ENCODE peak calls at places on chromosomes 12 and 14, in five cellular contexts. Y is stomach, I is left ventricle myocardium inferior, G is A549, C is GM23248. X is an unnamed sample.

GRCh38 chr14:28778718-28779117 is 12.1 kb downstream of the FOXG1 start:
- DNase-seq in G (no peak), Y (no peak), C (no peak), I (no peak), X (no peak)

GRCh38 chr14:99576304-99576703 is 27.7 kb downstream of the CCDC85C start:
- DNase-seq in C (peak), Y (no peak), I (no peak), G (peak), X (no peak)

GRCh38 chr14:101111620-101112290 is 208.2 kb upstream of the RTL1 start:
- DNase-seq in Y (peak), C (no peak), G (no peak), I (no peak), X (no peak)

GRCh38 chr14:105918496-105919262 is 392.3 kb downstream of the TMEM121 start:
- DNase-seq in I (peak), G (no peak), C (no peak), Y (no peak), X (peak)

GRCh38 chr14:53646925-53647324 is 309.7 kb downstream of the BMP4 start:
- DNase-seq in G (no peak), C (no peak), I (no peak), Y (no peak), X (no peak)

GRCh38 chr12:119528241-119528640 is 65.3 kb upstream of the TMEM233 start:
- DNase-seq in G (peak), I (no peak), C (peak), Y (no peak), X (no peak)

GRCh38 chr14:23627961-23628360 is 8.2 kb upstream of the DHRS2 start:
- DNase-seq in I (no peak), G (no peak), Y (no peak), C (peak), X (no peak)

GRCh38 chr12:103495158-103495782 is 498 bp downstream of the C12orf42 start:
- DNase-seq in I (no peak), C (no peak), Y (peak), G (peak), X (peak)

GRCh38 chr12:5969156-5969973 is 24.3 kb upstream of the ANO2 start:
- DNase-seq in I (no peak), G (no peak), Y (no peak), C (no peak), X (no peak)

GRCh38 chr12:75329918-75330826 is at the start of gene CAPS2:
- DNase-seq in I (peak), G (peak), Y (peak), C (peak), X (peak)

GRCh38 chr14:104885031-104885972 is 20.2 kb downstream of the CEP170B start:
- DNase-seq in G (no peak), I (peak), C (no peak), Y (no peak), X (no peak)

GRCh38 chr14:78902010-78902623 is 731.9 kb downstream of the NRXN3 start:
- DNase-seq in I (peak), G (peak), C (peak), Y (peak), X (no peak)

GRCh38 chr12:119444462-119445044 is 110.0 kb downstream of the CCDC60 start:
- DNase-seq in G (peak), C (peak), I (peak), Y (peak), X (no peak)

GRCh38 chr12:46659844-46660243 is 166.0 kb downstream of the SLC38A4 start:
- DNase-seq in G (no peak), I (no peak), Y (no peak), C (peak), X (no peak)

GRCh38 chr14:50910495-50911420 is 33.5 kb downstream of the PYGL start:
- DNase-seq in I (no peak), C (no peak), G (no peak), Y (no peak), X (no peak)
- H3K27ac ChIP-seq in I (no peak), C (no peak), G (no peak), Y (no peak), X (no peak)

GRCh38 chr14:74259513-74259912 is 20.3 kb downstream of the VSX2 start:
- DNase-seq in I (no peak), Y (no peak), G (no peak), C (no peak), X (no peak)

GRCh38 chr14:74258705-74259035 is 19.4 kb downstream of the VSX2 start:
- DNase-seq in C (no peak), Y (no peak), G (no peak), I (no peak), X (no peak)

GRCh38 chr14:74257988-74258704 is 18.9 kb downstream of the VSX2 start:
- DNase-seq in I (no peak), C (peak), Y (no peak), G (no peak), X (no peak)

GRCh38 chr14:74255281-74255680 is 16.0 kb downstream of the VSX2 start:
- DNase-seq in Y (no peak), I (no peak), G (no peak), C (no peak), X (no peak)

DNA sequence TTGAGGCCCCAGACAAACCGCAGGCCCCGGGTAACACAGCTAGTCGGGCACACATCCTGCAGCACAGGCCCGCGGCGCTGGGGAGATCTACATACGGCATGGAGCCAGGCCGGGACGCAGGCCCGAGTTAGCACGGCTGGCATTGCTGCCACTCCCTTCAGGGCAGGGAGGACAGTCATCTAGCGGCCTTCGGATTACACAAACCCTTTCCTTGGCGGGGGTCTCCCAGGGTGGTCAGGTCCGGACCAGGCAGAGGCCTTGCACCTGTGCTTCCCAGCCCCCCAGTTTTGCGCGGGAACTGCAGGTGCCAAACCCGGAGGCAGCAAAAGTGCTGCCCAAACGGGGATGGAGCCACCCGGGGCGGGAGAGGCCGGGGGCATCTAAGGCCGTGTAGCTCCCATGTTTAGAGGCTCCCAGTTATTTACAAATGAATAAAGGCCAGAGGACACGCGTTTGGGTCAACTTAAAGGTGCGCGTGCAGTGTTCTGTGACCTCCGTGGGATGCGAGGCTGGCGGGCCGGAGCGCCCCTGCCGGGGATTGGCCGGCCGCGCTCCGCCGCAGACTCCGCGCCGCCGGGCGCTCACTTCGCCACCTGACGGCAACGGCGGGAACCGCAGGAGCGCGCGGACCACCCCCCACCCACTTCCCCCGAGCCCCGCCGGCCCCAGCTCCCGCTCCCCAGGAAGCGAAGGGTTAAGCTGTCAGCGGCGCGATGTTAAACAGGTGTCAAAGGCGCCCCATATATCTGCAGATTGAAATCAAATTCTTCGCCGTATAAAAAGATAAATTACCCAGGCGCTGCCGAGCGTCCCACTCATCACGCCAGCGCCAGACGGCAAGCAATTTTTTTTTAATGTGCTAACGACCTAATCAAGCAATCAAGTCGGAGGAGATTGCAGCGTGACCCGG is 18.1 kb downstream of the VSX2 start:
- DNase-seq in G (peak), I (peak), C (peak), Y (peak), X (peak)
- H3K4me3 ChIP-seq in G (peak), I (peak), C (peak), Y (peak), X (peak)

GRCh38 chr14:49888293-49888692 is 4.6 kb upstream of the ARF6 start:
- DNase-seq in Y (no peak), C (no peak), G (no peak), I (no peak), X (no peak)
- H3K27ac ChIP-seq in Y (no peak), C (no peak), G (no peak), I (no peak), X (no peak)

GRCh38 chr12:91182664-91183455 is at the start of gene DCN:
- DNase-seq in Y (no peak), G (no peak), C (peak), I (no peak), X (no peak)
- H3K4me3 ChIP-seq in Y (peak), G (no peak), C (peak), I (peak), X (peak)

DNA sequence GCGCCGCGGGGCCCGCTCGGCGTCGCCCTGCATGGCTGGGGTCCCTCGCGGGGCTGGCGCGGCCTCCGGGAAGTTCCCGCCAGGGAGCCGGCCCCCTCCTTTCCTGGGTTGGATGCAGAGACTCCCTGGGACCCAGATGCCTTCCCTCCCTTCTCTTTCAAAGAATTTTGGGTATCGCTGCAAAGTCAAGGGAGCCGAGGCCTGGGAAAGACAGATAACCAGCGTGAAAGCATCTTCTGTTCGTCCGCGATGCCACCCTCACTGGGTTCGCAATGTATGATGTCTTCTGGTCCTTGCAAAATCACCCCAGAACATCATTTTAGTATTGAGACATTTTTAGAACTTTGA is 436 bp downstream of the IRAK3 start:
- DNase-seq in Y (no peak), G (no peak), C (peak), I (no peak), X (no peak)
- H3K27ac ChIP-seq in Y (peak), G (peak), C (peak), I (peak), X (peak)

GRCh38 chr12:2417761-2418160 is 365.0 kb downstream of the CACNA1C start:
- DNase-seq in Y (no peak), G (no peak), I (no peak), C (no peak), X (peak)
- H3K4me3 ChIP-seq in Y (no peak), G (no peak), I (no peak), C (no peak), X (no peak)

GRCh38 chr14:59297070-59297766 is 108.8 kb downstream of the DAAM1 start:
- DNase-seq in C (no peak), I (no peak), G (no peak), Y (no peak), X (no peak)

GRCh38 chr14:59293934-59294661 is 105.6 kb downstream of the DAAM1 start:
- DNase-seq in I (peak), Y (no peak), C (peak), G (no peak), X (no peak)

GRCh38 chr14:59296508-59296907 is 108.0 kb downstream of the DAAM1 start:
- DNase-seq in G (no peak), I (no peak), Y (no peak), C (no peak), X (no peak)

GRCh38 chr14:59292921-59293605 is 104.6 kb downstream of the DAAM1 start:
- DNase-seq in C (no peak), I (no peak), G (no peak), Y (no peak), X (no peak)

DNA sequence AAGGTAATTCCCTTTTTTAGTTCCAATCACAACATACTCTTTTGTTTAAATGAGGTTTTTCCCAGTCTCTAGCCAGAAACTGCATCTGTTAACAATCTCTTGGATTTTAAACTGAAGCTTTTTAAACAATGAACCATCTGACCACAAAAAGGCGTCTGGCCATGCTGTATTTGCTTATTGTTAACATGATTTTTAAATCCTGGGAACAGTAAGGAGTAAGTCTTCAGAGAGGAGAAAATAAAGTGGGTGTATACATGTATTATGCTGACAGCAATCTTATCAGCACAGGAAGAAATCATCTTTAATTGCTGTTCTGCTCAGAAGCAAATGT is 106.2 kb downstream of the DAAM1 start:
- DNase-seq in C (peak), Y (no peak), G (no peak), I (no peak), X (no peak)
- H3K27ac ChIP-seq in C (peak), Y (no peak), G (no peak), I (peak), X (peak)

GRCh38 chr12:29160230-29160629 is 11.2 kb downstream of the FAR2 start:
- DNase-seq in Y (no peak), C (no peak), G (no peak), I (no peak), X (no peak)

GRCh38 chr12:29155079-29155478 is 6.0 kb downstream of the FAR2 start:
- DNase-seq in C (no peak), Y (no peak), G (no peak), I (no peak), X (no peak)

GRCh38 chr12:29159690-29160089 is 10.6 kb downstream of the FAR2 start:
- DNase-seq in G (no peak), Y (no peak), I (no peak), C (no peak), X (no peak)

GRCh38 chr12:29158364-29158763 is 9.3 kb downstream of the FAR2 start:
- DNase-seq in G (no peak), Y (no peak), I (no peak), C (no peak), X (no peak)

GRCh38 chr12:29157486-29157946 is 8.4 kb downstream of the FAR2 start:
- DNase-seq in Y (no peak), C (peak), I (no peak), G (no peak), X (no peak)
- H3K4me3 ChIP-seq in Y (no peak), C (no peak), I (no peak), G (no peak), X (peak)

GRCh38 chr12:26303418-26303817 is 108.0 kb downstream of the SSPN start:
- DNase-seq in I (no peak), C (no peak), Y (no peak), G (no peak), X (no peak)

GRCh38 chr12:26298785-26299621 is 103.6 kb downstream of the SSPN start:
- DNase-seq in I (no peak), Y (no peak), G (peak), C (peak), X (no peak)

GRCh38 chr12:26309646-26310045 is 114.3 kb downstream of the SSPN start:
- DNase-seq in G (no peak), Y (no peak), I (no peak), C (no peak), X (no peak)

DNA sequence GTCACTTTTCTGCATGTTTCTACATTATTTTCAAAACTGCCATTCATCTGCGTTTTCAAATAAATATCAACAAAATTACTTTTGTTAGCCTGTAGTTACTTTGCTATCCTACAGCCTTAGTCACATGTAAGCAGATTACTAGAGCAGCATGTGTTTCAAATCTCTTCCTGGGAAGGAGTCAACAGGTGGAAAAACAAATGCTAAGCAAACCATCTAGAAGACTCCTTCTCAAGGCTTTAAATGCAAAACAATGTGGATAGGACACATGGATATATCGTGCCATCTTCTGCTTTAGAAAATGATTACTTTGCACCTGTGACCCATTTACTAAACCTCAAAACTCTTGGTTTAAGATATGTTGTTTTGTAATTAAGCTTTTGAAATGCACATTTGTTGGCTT is 108.9 kb downstream of the SSPN start:
- DNase-seq in Y (no peak), I (no peak), C (no peak), G (no peak), X (no peak)
- H3K27ac ChIP-seq in Y (no peak), I (no peak), C (no peak), G (no peak), X (no peak)